ENCODE peak calls at places on chromosomes 11 and 22, in five cellular contexts. L is A549, T is HAP-1, F is RWPE2, S is HFF-Myc. V is an unnamed sample.

GRCh38 chr11:130582994-130583393 is 134.5 kb downstream of the ADAMTS15 start:
- DNase-seq in F (no peak), S (no peak), L (no peak), T (no peak), V (no peak)

GRCh38 chr11:102237096-102237735 is 80.1 kb upstream of the BIRC3 start:
- DNase-seq in T (no peak), S (no peak), F (no peak), L (no peak), V (no peak)

GRCh38 chr22:46477967-46478635 is 59.3 kb downstream of the CELSR1 start:
- DNase-seq in S (no peak), F (no peak), T (no peak), L (no peak), V (no peak)

GRCh38 chr11:69563946-69564780 is 76.8 kb upstream of the CCND1 start:
- DNase-seq in S (no peak), F (no peak), T (no peak), L (no peak), V (no peak)

GRCh38 chr11:75328426-75329277 is 22.8 kb downstream of the ARRB1 start:
- DNase-seq in L (peak), T (no peak), S (peak), F (no peak), V (no peak)

GRCh38 chr22:38218661-38219331 is 17.0 kb downstream of the MAFF start:
- DNase-seq in T (no peak), F (peak), L (peak), S (peak), V (no peak)

GRCh38 chr22:23856721-23857605 is 712 bp upstream of the SLC2A11 start:
- DNase-seq in F (no peak), S (no peak), L (peak), T (peak), V (no peak)

GRCh38 chr22:48528221-48528915 is 1299.3 kb downstream of the BRD1 start:
- DNase-seq in F (no peak), S (no peak), L (no peak), T (no peak), V (no peak)

GRCh38 chr11:44096360-44097188 is 1.1 kb downstream of the EXT2 start:
- DNase-seq in F (no peak), L (peak), T (no peak), S (no peak), V (no peak)

GRCh38 chr11:102596578-102596977 is 28.6 kb downstream of the MMP20 start:
- DNase-seq in F (no peak), S (no peak), L (no peak), T (no peak), V (no peak)

GRCh38 chr11:129538323-129538722 is 162.7 kb downstream of the BARX2 start:
- DNase-seq in F (no peak), L (no peak), T (no peak), S (no peak), V (no peak)
- H3K4me3 ChIP-seq in F (no peak), L (no peak), T (no peak), S (no peak), V (no peak)

GRCh38 chr11:57645716-57646085 is 4.0 kb downstream of the YPEL4 start:
- DNase-seq in F (no peak), S (no peak), L (no peak), T (no peak), V (no peak)
- H3K4me3 ChIP-seq in F (no peak), S (no peak), L (no peak), T (no peak), V (peak)

DNA sequence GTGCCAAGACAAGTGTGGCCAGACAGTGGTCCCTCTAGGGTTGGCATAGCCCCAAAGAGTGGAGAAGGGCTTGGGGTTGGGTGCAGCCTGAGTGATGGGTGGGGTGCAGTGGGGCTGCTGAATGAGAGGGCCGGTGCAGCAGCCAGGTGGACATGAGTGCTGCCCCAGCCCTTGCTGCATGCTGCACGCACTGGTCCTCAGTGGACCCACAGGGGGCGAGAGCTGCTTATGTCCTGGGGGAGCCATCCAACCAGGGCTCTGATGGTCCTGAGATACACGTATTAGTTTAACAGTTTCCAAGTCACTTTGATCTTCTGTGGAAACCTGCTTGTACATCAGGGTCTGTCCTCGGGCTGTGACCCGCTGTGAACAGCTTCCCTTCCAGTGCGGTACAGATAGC is 23.9 kb upstream of the ACR start:
- DNase-seq in F (no peak), L (no peak), S (no peak), T (no peak), V (no peak)
- H3K4me3 ChIP-seq in F (no peak), L (no peak), S (no peak), T (no peak), V (no peak)

GRCh38 chr11:114448749-114449484 is 9.7 kb downstream of the REXO2 start:
- DNase-seq in T (no peak), S (no peak), L (no peak), F (no peak), V (no peak)
- H3K4me3 ChIP-seq in T (no peak), S (no peak), L (no peak), F (no peak), V (no peak)

GRCh38 chr11:10655931-10656576 is 37.5 kb downstream of the IRAG1 start:
- DNase-seq in T (no peak), S (no peak), F (no peak), L (no peak), V (no peak)

GRCh38 chr11:10655227-10655626 is 38.3 kb downstream of the IRAG1 start:
- DNase-seq in F (no peak), L (no peak), S (no peak), T (no peak), V (no peak)

GRCh38 chr11:10659339-10660216 is 34.0 kb downstream of the IRAG1 start:
- DNase-seq in F (no peak), L (peak), T (no peak), S (peak), V (no peak)

GRCh38 chr11:10658621-10659338 is 34.8 kb downstream of the IRAG1 start:
- DNase-seq in F (no peak), T (no peak), S (no peak), L (no peak), V (no peak)

DNA sequence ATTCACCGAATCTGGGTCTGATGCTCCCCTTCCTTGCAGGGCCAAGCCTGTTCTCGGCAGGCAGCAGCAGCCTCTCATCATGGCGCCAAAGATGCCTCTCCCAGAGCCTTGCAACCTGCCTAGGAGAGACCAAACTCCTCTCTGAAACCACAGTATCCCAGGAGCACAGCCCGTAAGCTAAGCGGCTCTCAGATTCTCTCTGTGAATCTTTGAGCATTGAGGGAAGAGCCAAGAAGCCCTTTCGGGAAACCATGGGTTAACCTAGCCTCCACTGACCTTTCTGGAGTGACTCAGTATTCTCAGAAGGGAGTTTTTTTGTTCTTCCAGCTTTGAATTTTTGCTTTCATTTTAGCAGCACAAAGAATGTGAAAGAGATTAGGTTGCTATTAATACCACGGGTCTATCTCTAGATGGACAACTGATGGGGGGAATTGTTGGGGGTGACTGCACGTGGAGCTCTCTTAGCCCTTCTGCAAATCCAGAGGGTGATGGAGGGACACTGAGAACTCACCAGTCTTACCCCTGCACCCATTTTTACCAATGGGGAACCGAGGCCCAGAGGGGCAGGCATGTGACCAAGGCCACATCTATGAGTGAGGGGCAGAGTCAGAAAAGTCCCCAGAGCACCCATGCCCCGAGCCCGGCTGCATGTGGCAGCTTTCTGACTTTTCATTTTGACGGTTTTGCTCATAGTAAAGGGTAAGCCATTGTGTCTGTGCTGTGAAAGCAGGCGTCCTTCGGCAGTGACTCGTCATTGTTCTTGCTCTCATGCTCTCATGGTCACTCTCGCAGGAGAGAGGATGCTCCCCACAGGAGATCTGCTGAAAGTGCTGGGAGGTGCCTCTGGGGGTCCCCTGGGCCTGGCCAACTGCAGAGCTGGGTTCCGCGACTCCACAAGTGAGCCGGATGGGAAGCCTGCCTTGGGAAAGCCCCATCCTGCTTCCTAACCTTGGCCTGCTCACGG is 36.0 kb downstream of the IRAG1 start:
- DNase-seq in S (no peak), L (no peak), T (peak), F (no peak), V (no peak)
- H3K4me3 ChIP-seq in S (no peak), L (no peak), T (no peak), F (no peak), V (no peak)

GRCh38 chr11:65454311-65454695 is 31.7 kb downstream of the NEAT1 start:
- DNase-seq in T (no peak), F (no peak), S (no peak), L (no peak), V (no peak)
- H3K4me3 ChIP-seq in T (peak), F (peak), S (peak), L (peak), V (no peak)

DNA sequence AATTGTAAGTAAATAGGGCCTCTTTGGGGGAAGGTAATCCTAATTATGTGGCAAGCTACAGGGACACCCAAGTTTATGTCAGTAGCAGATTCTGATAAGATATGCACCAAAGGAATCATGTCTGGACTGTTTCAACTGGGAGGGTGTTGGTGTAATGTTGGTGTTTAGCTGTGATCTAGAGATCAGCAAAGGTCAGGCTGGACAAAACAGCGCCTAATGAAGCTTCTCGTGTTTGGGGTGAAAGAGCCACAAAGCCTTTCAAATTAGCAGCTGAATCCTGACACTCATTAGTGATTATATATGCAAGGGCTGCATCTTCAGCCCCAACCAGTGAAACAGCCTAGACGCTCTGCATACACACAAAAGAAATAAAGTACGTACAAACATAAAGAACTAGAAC is 106.3 kb downstream of the MPPED2 start:
- DNase-seq in T (peak), S (no peak), F (no peak), L (no peak), V (no peak)
- H3K4me3 ChIP-seq in T (no peak), S (no peak), F (no peak), L (no peak), V (no peak)

GRCh38 chr11:13012037-13012693 is 3.0 kb downstream of the RASSF10 start:
- DNase-seq in T (no peak), F (no peak), S (no peak), L (no peak), V (no peak)

GRCh38 chr11:13010737-13011342 is 1.7 kb downstream of the RASSF10 start:
- DNase-seq in F (no peak), L (no peak), T (no peak), S (no peak), V (no peak)

GRCh38 chr11:13013054-13013488 is 4.0 kb downstream of the RASSF10 start:
- DNase-seq in F (no peak), T (no peak), L (no peak), S (no peak), V (no peak)

GRCh38 chr11:13009921-13010736 is 1.0 kb downstream of the RASSF10 start:
- DNase-seq in S (no peak), F (peak), L (peak), T (no peak), V (no peak)

GRCh38 chr11:13011366-13012036 is 2.4 kb downstream of the RASSF10 start:
- DNase-seq in F (no peak), L (no peak), T (no peak), S (no peak), V (no peak)
- H3K4me3 ChIP-seq in F (no peak), L (peak), T (no peak), S (no peak), V (no peak)